ENCODE peak calls at places on chromosomes 16 and 17, in seven cellular contexts. L is tibial nerve, Z is progenitor cell of endocrine pancreas, V is neural crest cell, J is IMR-90, H is endothelial cell of umbilical vein, Q is heart left ventricle. B is an unnamed sample.

GRCh38 chr17:77436058-77436442 is 295.3 kb downstream of the SEC14L1 start:
- DNase-seq in L (no peak), Z (no peak), V (no peak), J (peak), H (peak), Q (peak), B (no peak)

GRCh38 chr16:4323845-4324478 is 8.1 kb downstream of the GLIS2 start:
- DNase-seq in L (peak), Z (no peak), V (peak), J (peak), H (no peak), Q (peak), B (no peak)

GRCh38 chr16:84832488-84833141 is 12.8 kb downstream of the CRISPLD2 start:
- DNase-seq in L (peak), Z (no peak), V (no peak), J (peak), H (no peak), Q (peak), B (no peak)

GRCh38 chr17:31310260-31310659 is 3.6 kb downstream of the EVI2B start:
- DNase-seq in L (no peak), Z (no peak), V (no peak), J (no peak), H (no peak), Q (no peak), B (no peak)

GRCh38 chr17:63694974-63695773 is 4.8 kb downstream of the LIMD2 start:
- DNase-seq in L (no peak), Z (no peak), V (no peak), J (no peak), H (no peak), Q (no peak), B (no peak)

GRCh38 chr17:81735181-81736102 is 23.4 kb downstream of the SLC25A10 start:
- DNase-seq in L (no peak), Z (no peak), V (no peak), J (peak), H (no peak), Q (no peak), B (peak)

GRCh38 chr16:67922740-67923139 is 8.9 kb downstream of the CTRL start:
- DNase-seq in L (no peak), Z (no peak), V (no peak), J (no peak), H (no peak), Q (no peak), B (no peak)

GRCh38 chr17:48351916-48352332 is 78.1 kb downstream of the SKAP1 start:
- DNase-seq in L (no peak), Z (no peak), V (no peak), J (peak), H (peak), Q (no peak), B (no peak)

GRCh38 chr17:13931752-13932477 is 137.4 kb upstream of the COX10 start:
- DNase-seq in L (peak), Z (no peak), V (no peak), J (peak), H (no peak), Q (peak), B (peak)

GRCh38 chr16:85514601-85515318 is 98.4 kb upstream of the GSE1 start:
- DNase-seq in L (peak), Z (no peak), V (no peak), J (peak), H (no peak), Q (peak), B (no peak)

GRCh38 chr16:55240933-55241332 is 83.1 kb upstream of the IRX6 start:
- DNase-seq in L (no peak), Z (no peak), V (no peak), J (no peak), H (no peak), Q (no peak), B (no peak)

GRCh38 chr16:53429221-53429943 is 4.9 kb upstream of the RBL2 start:
- DNase-seq in L (no peak), Z (no peak), V (no peak), J (peak), H (peak), Q (no peak), B (no peak)

GRCh38 chr17:29576214-29577008 is 7.9 kb downstream of the TP53I13 start:
- DNase-seq in L (no peak), Z (no peak), V (no peak), J (no peak), H (no peak), Q (peak), B (no peak)

GRCh38 chr17:72514888-72515287 is 394.1 kb downstream of the SOX9 start:
- DNase-seq in L (peak), Z (no peak), V (no peak), J (peak), H (no peak), Q (peak), B (no peak)

GRCh38 chr16:27431773-27432599 is 30.0 kb downstream of the IL21R start:
- DNase-seq in L (no peak), Z (peak), V (no peak), J (peak), H (no peak), Q (peak), B (peak)

GRCh38 chr16:29678691-29679267 is at the start of gene QPRT:
- DNase-seq in L (no peak), Z (peak), V (peak), J (peak), H (no peak), Q (peak), B (no peak)

GRCh38 chr17:70405492-70406220 is 236.3 kb downstream of the KCNJ2 start:
- DNase-seq in L (peak), Z (no peak), V (no peak), J (peak), H (peak), Q (no peak), B (peak)

GRCh38 chr16:25005445-25006306 is 9.5 kb downstream of the ARHGAP17 start:
- DNase-seq in L (no peak), Z (no peak), V (no peak), J (no peak), H (no peak), Q (no peak), B (no peak)

GRCh38 chr17:56880571-56880970 is 33.3 kb downstream of the TRIM25 start:
- DNase-seq in L (no peak), Z (no peak), V (no peak), J (no peak), H (no peak), Q (no peak), B (no peak)

DNA sequence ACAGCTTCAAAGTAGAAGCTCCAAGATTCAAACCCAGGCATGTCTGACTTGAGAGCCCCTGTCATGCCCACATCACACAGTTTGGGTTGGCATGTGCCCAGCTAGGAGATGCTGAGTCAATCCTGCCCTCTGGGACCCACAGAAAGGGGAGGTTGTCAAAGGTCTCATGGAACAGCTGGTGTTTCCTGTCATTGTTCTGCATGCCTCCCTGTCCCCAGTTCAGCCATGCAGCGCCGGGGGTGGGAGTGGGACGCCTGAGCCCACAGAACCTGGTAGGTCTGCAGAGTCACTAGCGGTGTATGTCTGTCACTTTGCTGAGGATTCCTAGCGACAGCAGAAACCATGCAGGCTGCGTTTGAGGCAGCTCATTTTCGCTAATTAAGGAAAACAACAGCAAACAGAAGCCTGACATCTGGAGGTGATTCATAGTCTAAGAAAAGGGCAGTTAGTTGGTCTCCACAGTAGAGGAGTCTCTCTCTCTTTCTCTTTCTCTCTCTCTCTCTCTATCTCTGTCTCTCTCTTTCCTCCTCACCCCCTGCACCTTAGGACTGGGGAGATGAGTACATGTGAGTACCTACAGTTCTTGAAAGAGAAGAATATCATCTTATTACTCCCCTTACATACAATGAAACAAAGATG is 19.7 kb upstream of the CCL1 start:
- DNase-seq in L (no peak), Z (no peak), V (no peak), J (no peak), H (peak), Q (no peak), B (no peak)
- TF ChIP-seq CTCF in L (no peak), Z (no peak), V (no peak), J (no peak), H (no peak), Q (no peak), B (no peak)

GRCh38 chr16:88747588-88748301 is 37.3 kb downstream of the PIEZO1 start:
- DNase-seq in L (no peak), Z (no peak), V (no peak), J (no peak), H (no peak), Q (no peak), B (no peak)
- TF ChIP-seq CTCF in L (no peak), Z (peak), V (peak), J (peak), H (peak), Q (no peak), B (peak)

GRCh38 chr17:18045691-18046090 is 6.5 kb downstream of the GID4 start:
- DNase-seq in L (no peak), Z (no peak), V (no peak), J (no peak), H (no peak), Q (no peak), B (no peak)

GRCh38 chr17:18044609-18045008 is 5.4 kb downstream of the GID4 start:
- DNase-seq in L (no peak), Z (no peak), V (no peak), J (no peak), H (no peak), Q (no peak), B (no peak)

GRCh38 chr17:18041776-18042175 is 2.6 kb downstream of the GID4 start:
- DNase-seq in L (no peak), Z (no peak), V (no peak), J (peak), H (no peak), Q (no peak), B (no peak)

GRCh38 chr17:18042969-18043368 is 3.8 kb downstream of the GID4 start:
- DNase-seq in L (no peak), Z (no peak), V (no peak), J (no peak), H (no peak), Q (no peak), B (no peak)

GRCh38 chr17:18043491-18043890 is 4.3 kb downstream of the GID4 start:
- DNase-seq in L (no peak), Z (no peak), V (no peak), J (peak), H (peak), Q (no peak), B (no peak)
- TF ChIP-seq CTCF in L (no peak), Z (no peak), V (peak), J (peak), H (no peak), Q (peak), B (no peak)

GRCh38 chr16:78925071-78925714 is 675.3 kb downstream of the MAF start:
- DNase-seq in L (peak), Z (no peak), V (no peak), J (no peak), H (no peak), Q (no peak), B (no peak)
- TF ChIP-seq CTCF in L (peak), Z (peak), V (peak), J (no peak), H (no peak), Q (peak), B (peak)

DNA sequence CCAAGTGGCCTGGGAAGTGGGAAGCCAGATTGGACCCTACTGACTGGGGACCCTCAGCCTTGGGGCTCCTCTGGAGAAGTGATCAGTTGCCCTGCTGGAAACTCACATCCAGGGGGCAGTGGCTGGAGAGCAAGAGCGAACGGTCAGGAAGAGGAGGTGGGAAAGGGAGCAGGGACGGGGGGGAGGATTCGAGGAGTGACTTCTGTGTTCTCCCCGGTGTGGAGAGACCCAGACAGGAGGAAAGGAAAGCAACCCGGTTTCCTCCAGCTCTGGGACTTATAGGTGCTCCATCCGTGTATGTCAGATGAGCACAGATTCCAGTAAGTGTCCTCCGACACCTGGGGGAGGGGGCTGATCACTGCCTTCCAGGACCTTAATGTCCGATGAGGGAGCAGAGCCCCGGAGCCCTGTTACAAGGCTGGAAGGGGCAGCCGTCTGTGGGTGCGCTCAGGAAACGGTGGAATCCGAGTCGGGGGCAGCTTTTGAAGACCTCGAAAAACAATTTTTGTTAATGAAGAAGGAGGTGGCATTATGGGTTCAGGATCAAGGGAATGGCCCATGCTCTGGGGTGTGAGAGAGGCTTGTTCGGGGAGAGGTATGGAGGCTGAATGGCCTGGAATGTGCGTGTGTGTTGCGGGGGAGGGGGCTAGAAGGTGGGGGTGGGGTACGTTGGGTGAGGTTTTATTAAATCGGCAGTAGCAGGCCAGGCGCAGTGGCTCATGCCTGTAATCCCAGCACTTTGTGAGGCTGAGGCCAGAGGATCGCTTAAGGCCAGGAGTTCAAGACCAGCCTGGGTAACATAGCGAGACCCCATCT is 34.8 kb upstream of the NDRG4 start:
- DNase-seq in L (no peak), Z (no peak), V (peak), J (no peak), H (peak), Q (no peak), B (no peak)
- TF ChIP-seq CTCF in L (no peak), Z (peak), V (peak), J (no peak), H (peak), Q (peak), B (no peak)

DNA sequence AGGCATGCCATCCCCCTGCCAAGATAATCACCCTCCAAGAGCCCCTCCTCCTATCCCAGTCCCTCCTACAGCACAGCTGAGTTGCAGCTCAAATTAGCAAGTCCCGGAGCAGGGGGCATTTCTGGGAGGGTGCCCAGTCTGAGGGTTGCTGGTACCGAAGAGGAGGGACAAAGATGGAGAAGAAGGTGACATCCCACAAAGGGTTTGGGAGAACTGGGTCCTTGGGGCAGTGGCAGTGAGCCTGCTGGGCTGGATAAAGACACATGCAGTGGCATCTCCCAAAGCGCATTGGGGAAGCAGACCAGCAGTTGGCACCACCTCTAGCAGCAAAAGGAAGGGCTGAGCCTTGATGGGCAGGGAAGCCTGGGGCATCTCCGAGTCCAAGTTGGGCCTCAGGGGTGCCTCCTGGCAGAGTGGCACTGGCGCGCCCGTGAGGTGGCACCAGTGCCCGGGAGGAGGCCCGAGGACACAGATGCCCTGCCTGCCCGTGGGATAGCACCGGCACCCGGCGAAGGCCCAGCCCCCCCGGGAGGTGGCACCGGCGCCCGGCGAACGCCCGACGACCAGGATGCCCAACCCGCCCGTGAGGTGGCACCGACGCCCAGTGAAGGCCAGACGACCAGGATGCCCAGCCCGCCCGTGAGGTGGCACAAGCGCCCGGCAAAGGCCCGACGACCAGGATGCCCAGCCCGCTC is 622 bp downstream of the TOM1L2 start:
- DNase-seq in L (peak), Z (no peak), V (no peak), J (no peak), H (peak), Q (peak), B (no peak)
- TF ChIP-seq CTCF in L (no peak), Z (no peak), V (no peak), J (no peak), H (no peak), Q (no peak), B (peak)

DNA sequence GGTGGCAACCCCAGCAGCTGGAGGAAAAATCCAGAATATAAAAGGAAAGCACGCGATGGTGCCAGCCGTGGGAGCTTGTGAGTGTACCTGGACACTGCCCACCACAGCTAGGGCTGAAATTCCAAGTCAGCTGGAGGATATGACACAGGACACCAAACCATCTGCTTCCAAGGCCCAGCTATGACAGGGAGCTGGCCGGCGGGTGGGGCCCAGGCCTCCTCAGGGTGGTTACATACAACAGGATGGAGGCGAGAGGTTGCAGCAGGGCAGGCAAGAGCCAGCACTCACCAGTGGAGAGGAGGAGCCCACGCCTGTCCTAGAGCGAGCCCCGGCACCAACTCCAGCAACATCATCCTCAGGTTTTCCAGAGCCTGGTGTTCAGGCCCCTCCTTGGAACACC is 163.2 kb upstream of the RPL38 start:
- DNase-seq in L (no peak), Z (no peak), V (no peak), J (no peak), H (no peak), Q (no peak), B (no peak)
- TF ChIP-seq CTCF in L (no peak), Z (no peak), V (no peak), J (no peak), H (no peak), Q (no peak), B (no peak)

B was measured in CD14-positive monocyte.